ENCODE peak calls at places on chromosomes 4 and X, in nine cellular contexts. X is fibroblast of pulmonary artery; Q is SK-N-SH; I is stimulated activated CD4-positive, alpha-beta T cell treated with anti-CD3 and anti-CD28 coated beads, Interleukin-12 subunit alpha, Interleukin-12 subunit beta, amount 100 ng/mL, for 48 hours; V is testis; H is T follicular helper cell; O is activated CD8-positive, alpha-beta T cell treated with anti-CD3 and anti-CD28 coated beads, Interleukin-2, amount 10 ng/mL, durations not matched to agents 7 days and 5 days; Z is NCI-H1930; J is NCI-H2029 treated with DMSO at 0.1 percent for 48 hours. C is an unnamed sample.

GRCh38 chrX:107827137-107827831 is 1.6 kb downstream of the MID2 start:
- DNase-seq in X (peak; percentile 21), Q (no peak), I (no peak), V (no peak), H (no peak), O (no peak), Z (no peak), J (no peak), C (no peak)

GRCh38 chrX:8364369-8365141 is 100.1 kb upstream of the VCX3B start:
- DNase-seq in X (peak; percentile 20), Q (peak; percentile 7), I (no peak), V (peak; percentile 63), H (no peak), O (peak; percentile 18), Z (peak; percentile 2), J (peak; percentile 3), C (no peak)

GRCh38 chr4:6172927-6173200 is 27.5 kb downstream of the JAKMIP1 start:
- DNase-seq in X (no peak), Q (no peak), I (no peak), V (no peak), H (no peak), O (no peak), Z (no peak), J (no peak), C (no peak)

GRCh38 chr4:128649575-128650205 is 159.8 kb upstream of the JADE1 start:
- DNase-seq in X (peak; percentile 25), Q (no peak), I (no peak), V (no peak), H (no peak), O (no peak), Z (no peak), J (no peak), C (peak; percentile 22)

GRCh38 chrX:40073439-40074054 is 24.2 kb downstream of the BCOR start:
- DNase-seq in X (no peak), Q (no peak), I (no peak), V (no peak), H (no peak), O (no peak), Z (no peak), J (no peak), C (no peak)

GRCh38 chr4:3226944-3227343 is 22.0 kb upstream of the MSANTD1 start:
- DNase-seq in X (no peak), Q (no peak), I (no peak), V (no peak), H (no peak), O (no peak), Z (no peak), J (no peak), C (no peak)

GRCh38 chrX:25144043-25144940 is 128.5 kb upstream of the ARX start:
- DNase-seq in X (peak; percentile 63), Q (peak; percentile 51), I (peak; percentile 32), V (peak; percentile 80), H (peak; percentile 9), O (peak; percentile 34), Z (peak; percentile 19), J (peak; percentile 1), C (no peak)

GRCh38 chrX:71107762-71108360 is 1.3 kb upstream of the CXorf65 start:
- DNase-seq in X (no peak), Q (no peak), I (no peak), V (no peak), H (no peak), O (peak; percentile 76), Z (no peak), J (no peak), C (no peak)

GRCh38 chrX:9291666-9292065 is 173.2 kb upstream of the TBL1X start:
- DNase-seq in X (no peak), Q (no peak), I (no peak), V (peak; percentile 14), H (no peak), O (no peak), Z (peak; percentile 52), J (peak; percentile 2), C (no peak)

GRCh38 chr4:149296084-149296483 is 519.6 kb downstream of the IQCM start:
- DNase-seq in X (no peak), Q (no peak), I (no peak), V (no peak), H (no peak), O (no peak), Z (no peak), J (no peak), C (no peak)

GRCh38 chrX:139106111-139106510 is 394.6 kb upstream of the FGF13 start:
- DNase-seq in X (peak; percentile 7), Q (no peak), I (no peak), V (no peak), H (no peak), O (no peak), Z (no peak), J (no peak), C (no peak)

GRCh38 chr4:151537726-151538125 is 128.8 kb downstream of the FHIP1A start:
- DNase-seq in X (peak; percentile 89), Q (no peak), I (no peak), V (peak; percentile 67), H (no peak), O (no peak), Z (no peak), J (no peak), C (no peak)